ENCODE peak calls at places on chromosome 12, in ten cellular contexts. U is Panc1, R is fibroblast of lung, C is foreskin keratinocyte, F is HFFc6, E is B cell, B is ovary, M is dorsolateral prefrontal cortex, P is GM12864, J is left ventricle myocardium inferior. Y is an unnamed sample.

GRCh38 chr12:54300732-54301427 is at the start of gene NFE2:
- DNase-seq in U (no peak), R (peak; percentile 68), C (peak; percentile 58), F (peak; percentile 66), E (no peak), B (no peak), M (no peak), P (no peak), J (peak; percentile 37), Y (no peak)

GRCh38 chr12:30882706-30883105 is 43.8 kb upstream of the TSPAN11 start:
- DNase-seq in U (no peak), R (peak; percentile 12), C (no peak), F (no peak), E (no peak), B (no peak), M (no peak), P (no peak), J (no peak), Y (no peak)

GRCh38 chr12:93756295-93756694 is 79.1 kb downstream of the CRADD start:
- DNase-seq in U (no peak), R (no peak), C (no peak), F (no peak), E (no peak), B (no peak), M (no peak), P (no peak), J (no peak), Y (no peak)

GRCh38 chr12:10584415-10584814 is 29.0 kb downstream of the MAGOHB start:
- DNase-seq in U (no peak), R (peak; percentile 69), C (peak; percentile 3), F (no peak), E (no peak), B (no peak), M (no peak), P (no peak), J (no peak), Y (no peak)

GRCh38 chr12:132771126-132771838 is 9.7 kb upstream of the ANKLE2 start:
- DNase-seq in U (no peak), R (peak; percentile 18), C (no peak), F (no peak), E (peak; percentile 72), B (no peak), M (no peak), P (peak; percentile 73), J (no peak), Y (peak; percentile 58)

GRCh38 chr12:176321-177181 is 37.4 kb downstream of the SLC6A12 start:
- DNase-seq in U (no peak), R (peak; percentile 29), C (no peak), F (peak; percentile 65), E (no peak), B (no peak), M (no peak), P (no peak), J (no peak), Y (no peak)

GRCh38 chr12:15858348-15858747 is 23.8 kb upstream of the STRAP start:
- DNase-seq in U (no peak), R (no peak), C (no peak), F (no peak), E (no peak), B (no peak), M (no peak), P (no peak), J (no peak), Y (no peak)

GRCh38 chr12:6424848-6425247 is 19.9 kb upstream of the CD27 start:
- DNase-seq in U (no peak), R (no peak), C (no peak), F (no peak), E (no peak), B (no peak), M (no peak), P (no peak), J (no peak), Y (no peak)

GRCh38 chr12:118357327-118358007 is 15.2 kb downstream of the TAOK3 start:
- DNase-seq in U (no peak), R (peak; percentile 64), C (peak; percentile 48), F (peak; percentile 54), E (no peak), B (no peak), M (no peak), P (no peak), J (no peak), Y (peak; percentile 47)

GRCh38 chr12:6200266-6201198 is at the start of gene CD9:
- DNase-seq in U (no peak), R (no peak), C (no peak), F (no peak), E (no peak), B (no peak), M (peak; percentile 73), P (no peak), J (peak; percentile 74), Y (peak; percentile 52)

GRCh38 chr12:120259418-120260202 is 5.9 kb downstream of the PXN start:
- DNase-seq in U (no peak), R (no peak), C (no peak), F (no peak), E (no peak), B (no peak), M (no peak), P (no peak), J (peak; percentile 57), Y (no peak)

GRCh38 chr12:123761841-123762714 is at the start of gene DNAH10:
- DNase-seq in U (no peak), R (peak; percentile 26), C (no peak), F (no peak), E (peak; percentile 62), B (peak; percentile 38), M (no peak), P (peak; percentile 5), J (no peak), Y (peak; percentile 76)

GRCh38 chr12:38911611-38912010 is 6.2 kb upstream of the CPNE8 start:
- DNase-seq in U (no peak), R (no peak), C (no peak), F (no peak), E (no peak), B (no peak), M (no peak), P (no peak), J (no peak), Y (peak; percentile 5)
- TF ChIP-seq CTCF in U (peak; percentile 9), R (no peak), C (peak; percentile 33), F (no peak), E (no peak), B (no peak), M (no peak), P (no peak), J (peak; percentile 37), Y (peak; percentile 23)

GRCh38 chr12:121536929-121537813 is 43.7 kb downstream of the KDM2B start:
- DNase-seq in U (no peak), R (peak; percentile 70), C (peak; percentile 5), F (peak; percentile 67), E (peak; percentile 88), B (peak; percentile 91), M (peak; percentile 84), P (peak; percentile 73), J (peak; percentile 90), Y (peak; percentile 94)
- TF ChIP-seq CTCF in U (no peak), R (no peak), C (no peak), F (no peak), E (no peak), B (no peak), M (no peak), P (no peak), J (no peak), Y (no peak)

GRCh38 chr12:71124833-71125460 is 32.9 kb downstream of the TSPAN8 start:
- DNase-seq in U (no peak), R (no peak), C (no peak), F (no peak), E (no peak), B (no peak), M (no peak), P (no peak), J (no peak), Y (no peak)
- TF ChIP-seq CTCF in U (no peak), R (no peak), C (peak; percentile 19), F (no peak), E (no peak), B (no peak), M (no peak), P (no peak), J (no peak), Y (no peak)

DNA sequence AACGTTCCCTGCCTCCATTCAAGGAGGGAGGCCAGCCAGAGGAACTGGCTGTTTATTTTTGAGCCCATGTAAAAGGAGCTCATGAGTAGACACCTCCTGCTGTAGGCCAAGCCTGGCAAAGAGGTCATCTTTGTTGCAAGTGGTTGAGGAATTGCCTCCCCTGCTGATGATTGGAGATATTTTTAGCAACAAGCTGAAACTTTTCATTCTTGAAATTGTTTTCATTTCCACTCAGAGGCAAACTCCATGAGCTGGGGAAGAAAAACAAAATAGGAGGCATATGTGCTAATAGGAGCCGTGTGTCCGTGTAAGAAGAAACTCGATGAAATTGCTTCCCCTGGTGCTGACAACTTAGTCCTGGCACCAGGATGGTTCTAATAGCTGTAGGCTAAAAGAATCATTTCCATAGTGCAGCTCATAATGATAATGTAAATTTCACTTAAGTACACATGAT is 440.1 kb upstream of the FAR2 start:
- DNase-seq in U (no peak), R (peak; percentile 66), C (no peak), F (peak; percentile 13), E (no peak), B (no peak), M (no peak), P (no peak), J (no peak), Y (no peak)
- TF ChIP-seq CTCF in U (no peak), R (no peak), C (no peak), F (no peak), E (no peak), B (no peak), M (no peak), P (no peak), J (no peak), Y (no peak)

DNA sequence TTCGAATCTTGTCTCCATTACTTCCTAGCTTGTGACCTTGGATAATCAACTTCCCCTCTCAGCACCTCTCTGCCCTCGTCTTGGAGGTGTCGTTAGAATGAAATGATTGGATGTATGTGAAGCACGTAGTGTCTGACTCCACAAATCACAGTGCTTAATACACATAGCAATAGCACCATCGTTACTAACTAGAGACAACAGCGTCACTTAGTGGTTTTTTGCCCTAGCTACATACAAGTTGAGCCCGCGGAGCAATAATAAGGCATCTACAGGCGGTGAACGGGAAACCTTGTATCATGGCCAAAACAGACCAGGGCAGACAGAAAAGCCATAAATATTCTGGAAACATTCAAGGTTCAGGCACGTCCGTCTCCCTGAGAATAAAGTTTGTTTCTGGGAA is 154.9 kb downstream of the ASCL4 start:
- DNase-seq in U (no peak), R (peak; percentile 4), C (peak; percentile 12), F (no peak), E (no peak), B (no peak), M (no peak), P (no peak), J (no peak), Y (no peak)
- TF ChIP-seq CTCF in U (peak; percentile 58), R (peak; percentile 9), C (peak; percentile 60), F (no peak), E (no peak), B (no peak), M (no peak), P (peak; percentile 26), J (peak; percentile 19), Y (peak; percentile 20)

DNA sequence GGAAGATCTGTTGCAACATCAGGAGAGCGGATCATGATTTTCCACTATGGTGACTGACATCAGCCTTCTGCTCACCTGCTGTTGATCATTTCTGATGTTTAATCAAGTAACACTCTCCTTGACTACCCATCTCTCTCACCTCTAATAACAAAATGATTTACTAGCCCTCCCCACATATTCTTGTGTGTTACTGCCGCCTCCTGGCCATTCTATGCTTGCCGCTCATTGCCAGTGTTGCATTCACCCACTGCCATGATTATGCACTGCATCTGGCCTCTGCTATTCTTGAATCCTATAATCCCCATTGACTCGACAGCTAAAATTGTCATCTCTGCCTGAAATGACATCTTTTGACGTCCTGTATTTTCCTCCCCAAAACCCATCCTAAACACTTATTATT is 113.8 kb downstream of the RERGL start:
- DNase-seq in U (no peak), R (no peak), C (peak; percentile 6), F (no peak), E (no peak), B (no peak), M (no peak), P (no peak), J (no peak), Y (no peak)
- TF ChIP-seq CTCF in U (peak; percentile 42), R (peak; percentile 6), C (peak; percentile 25), F (peak; percentile 60), E (no peak), B (no peak), M (no peak), P (no peak), J (no peak), Y (no peak)

Y was measured in GM10248.